ENCODE peak calls at places on chromosomes 7 and 10, in six cellular contexts. Y is NCI-H2081, F is HEK293T, B is amniotic stem cell, U is nucleus accumbens, L is skeletal muscle cell. A is an unnamed sample.

GRCh38 chr10:66167816-66168215 is 758.0 kb upstream of the LRRTM3 start:
- DNase-seq in U (no peak), B (no peak), Y (no peak), L (no peak), F (no peak), A (no peak)

GRCh38 chr10:132101529-132101928 is 35.8 kb downstream of the JAKMIP3 start:
- DNase-seq in L (no peak), F (no peak), B (no peak), U (peak; percentile 63), Y (no peak), A (no peak)

GRCh38 chr7:22666732-22667131 is 60.3 kb upstream of the IL6 start:
- DNase-seq in B (no peak), U (no peak), Y (no peak), L (peak; percentile 45), F (no peak), A (no peak)

GRCh38 chr7:123863461-123863860 is 18.5 kb downstream of the HYAL4 start:
- DNase-seq in B (no peak), Y (no peak), U (no peak), F (no peak), L (no peak), A (no peak)

GRCh38 chr10:89342219-89342966 is 14.6 kb downstream of the IFIT3 start:
- DNase-seq in F (no peak), U (peak; percentile 83), B (no peak), L (peak; percentile 69), Y (no peak), A (peak; percentile 64)

GRCh38 chr7:113953553-113953952 is 34.7 kb upstream of the PPP1R3A start:
- DNase-seq in F (no peak), L (no peak), Y (no peak), U (no peak), B (no peak), A (no peak)

GRCh38 chr10:3220853-3221252 is 48.3 kb upstream of the PITRM1 start:
- DNase-seq in U (no peak), L (peak; percentile 54), Y (no peak), F (no peak), B (no peak), A (no peak)

GRCh38 chr7:87146740-87147386 is 5.4 kb upstream of the DMTF1 start:
- DNase-seq in B (no peak), L (no peak), Y (no peak), F (no peak), U (no peak), A (no peak)

A was measured in pulmonary artery endothelial cell.